ENCODE peak calls at places on chromosomes 13 and 19, in ten cellular contexts. D is GM12878, W is gastrocnemius medialis, H is DND-41, U is neural progenitor cell, S is bronchial epithelial cell, L is HFFc6, T is fibroblast of lung, N is heart right ventricle, K is lower lobe of right lung. G is an unnamed sample.

GRCh38 chr13:50132937-50133276 is 117.7 kb downstream of the KCNRG start:
- DNase-seq in W (no peak), U (peak; percentile 48), N (no peak), L (no peak), T (no peak), S (no peak), D (no peak), H (no peak), K (no peak), G (no peak)

GRCh38 chr19:34506026-34506370 is 24.4 kb downstream of the WTIP start:
- DNase-seq in L (no peak), S (no peak), H (no peak), K (no peak), T (no peak), U (no peak), D (no peak), W (no peak), N (no peak), G (no peak)

GRCh38 chr13:48446454-48446853 is 33.5 kb upstream of the LPAR6 start:
- DNase-seq in T (peak; percentile 82), D (no peak), W (no peak), K (no peak), N (no peak), L (peak; percentile 58), S (peak; percentile 78), H (no peak), U (no peak), G (no peak)

GRCh38 chr13:33139186-33139585 is 123.0 kb downstream of the KL start:
- DNase-seq in K (no peak), S (no peak), D (no peak), U (no peak), H (no peak), L (no peak), N (peak; percentile 26), W (peak; percentile 90), T (no peak), G (no peak)

GRCh38 chr13:21018220-21018619 is 43.2 kb downstream of the LATS2 start:
- DNase-seq in D (no peak), H (no peak), L (no peak), S (no peak), T (no peak), W (peak; percentile 27), K (no peak), N (no peak), U (no peak), G (no peak)

GRCh38 chr19:14015454-14016035 is 9.4 kb upstream of the RFX1 start:
- DNase-seq in S (no peak), T (no peak), H (no peak), U (no peak), K (peak; percentile 5), D (peak; percentile 94), N (no peak), W (no peak), L (no peak), G (no peak)

GRCh38 chr13:51999525-51999924 is 11.7 kb downstream of the ATP7B start:
- DNase-seq in K (peak; percentile 52), H (no peak), N (peak; percentile 64), S (peak; percentile 26), D (no peak), U (no peak), L (no peak), T (peak; percentile 43), W (peak; percentile 67), G (no peak)

GRCh38 chr13:36428083-36428482 is 4.2 kb upstream of the CCNA1 start:
- DNase-seq in D (no peak), N (no peak), K (no peak), U (no peak), H (no peak), W (no peak), S (peak; percentile 98), T (peak; percentile 34), L (no peak), G (no peak)

GRCh38 chr19:15371119-15371518 is 8.5 kb downstream of the AKAP8 start:
- DNase-seq in N (no peak), D (no peak), H (no peak), U (no peak), L (no peak), W (no peak), S (no peak), T (no peak), K (no peak), G (no peak)

GRCh38 chr19:7355871-7356270 is 7.1 kb downstream of the ARHGEF18 start:
- DNase-seq in N (no peak), H (no peak), K (no peak), W (no peak), L (no peak), T (no peak), S (no peak), D (no peak), U (no peak), G (no peak)

GRCh38 chr13:111261326-111261725 is 59.1 kb upstream of the TEX29 start:
- DNase-seq in D (no peak), L (no peak), U (no peak), S (no peak), N (no peak), H (no peak), W (no peak), T (no peak), K (no peak), G (no peak)

GRCh38 chr19:23351806-23352205 is 43.5 kb downstream of the ZNF91 start:
- DNase-seq in H (no peak), L (no peak), D (no peak), S (no peak), K (no peak), U (no peak), T (no peak), W (no peak), N (no peak), G (no peak)

GRCh38 chr19:54473071-54473941 is at the start of gene CDC42EP5:
- DNase-seq in S (peak; percentile 51), W (peak; percentile 39), U (peak; percentile 32), H (no peak), K (peak; percentile 59), N (peak; percentile 76), T (peak; percentile 81), D (no peak), L (peak; percentile 80), G (peak; percentile 51)

DNA sequence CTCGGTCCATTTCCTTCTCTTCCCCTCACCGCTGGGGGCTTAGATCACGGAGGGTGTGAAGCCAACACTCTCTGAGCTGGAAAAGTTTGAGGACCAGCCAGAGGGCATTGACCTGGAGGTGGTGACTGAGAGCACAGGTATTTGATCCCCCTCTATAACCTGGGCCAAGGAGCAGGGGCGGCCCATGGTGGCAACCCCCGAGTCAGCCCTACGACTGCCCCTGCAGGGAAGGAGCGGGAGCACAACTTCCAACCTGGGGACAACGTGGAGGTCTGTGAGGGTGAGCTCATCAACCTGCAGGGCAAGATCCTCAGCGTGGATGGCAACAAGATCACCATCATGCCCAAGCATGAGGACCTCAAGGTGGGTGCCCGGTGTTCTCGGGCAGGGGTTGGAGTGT is 11.6 kb upstream of the TIMM50 start:
- DNase-seq in S (no peak), K (no peak), H (no peak), U (no peak), T (no peak), N (no peak), L (no peak), W (no peak), D (no peak), G (no peak)
- TF ChIP-seq CTCF in S (no peak), K (no peak), H (no peak), U (no peak), T (no peak), N (no peak), L (no peak), W (no peak), D (no peak), G (no peak)

GRCh38 chr13:102197193-102197592 is 204.7 kb downstream of the FGF14 start:
- DNase-seq in N (no peak), L (no peak), K (no peak), T (peak; percentile 29), D (no peak), U (peak; percentile 28), H (no peak), S (peak; percentile 47), W (no peak), G (peak; percentile 3)
- TF ChIP-seq CTCF in N (peak; percentile 22), L (no peak), K (peak; percentile 18), T (peak; percentile 55), D (peak; percentile 9), U (peak; percentile 35), H (peak; percentile 18), S (peak; percentile 60), W (no peak), G (no peak)

GRCh38 chr13:113184568-113185440 is 23.7 kb downstream of the PCID2 start:
- DNase-seq in K (no peak), H (peak; percentile 29), T (no peak), D (no peak), L (no peak), S (no peak), N (no peak), W (no peak), U (no peak), G (no peak)

GRCh38 chr13:113186061-113186900 is 22.2 kb downstream of the PCID2 start:
- DNase-seq in H (no peak), W (no peak), S (no peak), L (no peak), U (no peak), K (no peak), D (peak; percentile 77), N (no peak), T (peak; percentile 27), G (peak; percentile 42)

GRCh38 chr13:113187905-113188595 is 20.4 kb downstream of the PCID2 start:
- DNase-seq in U (no peak), N (no peak), W (no peak), L (no peak), H (no peak), S (no peak), D (no peak), K (no peak), T (peak; percentile 36), G (no peak)

GRCh38 chr13:113183450-113184129 is 24.9 kb downstream of the PCID2 start:
- DNase-seq in T (no peak), U (no peak), L (no peak), W (no peak), D (no peak), H (no peak), N (no peak), S (no peak), K (no peak), G (no peak)

DNA sequence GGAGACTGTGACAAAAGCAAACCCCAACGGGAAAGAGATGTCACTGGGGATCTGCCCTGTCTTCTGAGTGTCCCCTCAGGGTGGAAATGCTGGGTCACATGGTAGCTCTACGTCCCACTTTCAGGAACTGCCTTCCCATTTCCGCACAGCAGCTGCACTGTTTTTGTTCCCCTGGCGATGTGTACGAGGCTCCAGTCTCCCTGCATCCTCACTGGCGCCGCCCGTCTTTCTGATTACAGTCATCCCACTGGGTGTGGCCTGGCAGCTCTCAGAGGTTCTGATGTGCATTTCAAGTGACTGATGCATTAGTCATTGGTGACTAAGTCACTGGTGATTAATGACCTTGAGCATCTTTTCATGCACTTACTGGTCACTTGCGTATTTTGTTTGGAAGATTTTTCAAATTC is 21.2 kb downstream of the PCID2 start:
- DNase-seq in K (no peak), N (peak; percentile 82), W (peak; percentile 93), D (no peak), L (peak; percentile 100), T (peak; percentile 100), U (no peak), S (peak; percentile 99), H (no peak), G (peak; percentile 76)
- TF ChIP-seq CTCF in K (no peak), N (no peak), W (no peak), D (no peak), L (peak; percentile 36), T (no peak), U (no peak), S (peak; percentile 3), H (no peak), G (no peak)

GRCh38 chr19:40392894-40393517 is 3.0 kb upstream of the HIPK4 start:
- DNase-seq in S (peak; percentile 57), L (no peak), K (peak; percentile 77), T (no peak), H (no peak), W (no peak), D (no peak), N (no peak), U (no peak), G (no peak)
- TF ChIP-seq CTCF in S (peak; percentile 87), L (peak; percentile 9), K (peak; percentile 51), T (no peak), H (peak; percentile 10), W (peak; percentile 46), D (peak; percentile 67), N (peak; percentile 20), U (no peak), G (no peak)